ENCODE peak calls at places on chromosomes 7 and 10, in nine cellular contexts. A is cardiac fibroblast, I is cardiac muscle cell, V is omental fat pad, F is H9, K is heart left ventricle, G is GM13976, H is left lung, O is nephron progenitor cell. N is an unnamed sample.

GRCh38 chr10:35194906-35195305 is 68.3 kb downstream of the CREM start:
- DNase-seq in A (peak), I (no peak), V (no peak), F (no peak), K (no peak), G (no peak), H (no peak), O (no peak), N (peak)

GRCh38 chr10:84329094-84329611 is 764 bp downstream of the CCSER2 start:
- DNase-seq in A (peak), I (peak), V (no peak), F (peak), K (peak), G (peak), H (no peak), O (peak), N (peak)

GRCh38 chr10:116720241-116721047 is 21.9 kb downstream of the HSPA12A start:
- DNase-seq in A (no peak), I (no peak), V (no peak), F (no peak), K (no peak), G (no peak), H (no peak), O (peak), N (no peak)

GRCh38 chr10:2076528-2076927 is 339.2 kb upstream of the ADARB2 start:
- DNase-seq in A (no peak), I (no peak), V (no peak), F (peak), K (no peak), G (no peak), H (no peak), O (no peak), N (no peak)

GRCh38 chr7:83648464-83649241 is at the start of gene SEMA3E:
- DNase-seq in A (peak), I (peak), V (no peak), F (peak), K (no peak), G (no peak), H (no peak), O (peak), N (peak)

GRCh38 chr7:43649755-43650274 is 66.9 kb downstream of the STK17A start:
- DNase-seq in A (no peak), I (no peak), V (no peak), F (no peak), K (no peak), G (peak), H (no peak), O (no peak), N (no peak)

GRCh38 chr7:142345817-142346216 is 88.0 kb upstream of the PRSS58 start:
- DNase-seq in A (no peak), I (no peak), V (no peak), F (no peak), K (no peak), G (no peak), H (no peak), O (no peak), N (no peak)

GRCh38 chr7:140876519-140877248 is 48.0 kb downstream of the BRAF start:
- DNase-seq in A (peak), I (no peak), V (no peak), F (no peak), K (no peak), G (peak), H (no peak), O (no peak), N (peak)

GRCh38 chr10:108544500-108545120 is 1378.7 kb downstream of the XPNPEP1 start:
- DNase-seq in A (peak), I (peak), V (peak), F (peak), K (peak), G (peak), H (peak), O (peak), N (peak)

GRCh38 chr7:90889644-90890043 is 293.5 kb downstream of the CDK14 start:
- DNase-seq in A (no peak), I (no peak), V (no peak), F (no peak), K (no peak), G (no peak), H (no peak), O (no peak), N (no peak)

GRCh38 chr10:12777840-12778585 is 223.5 kb downstream of the CCDC3 start:
- DNase-seq in A (no peak), I (no peak), V (no peak), F (no peak), K (no peak), G (no peak), H (no peak), O (no peak), N (no peak)

GRCh38 chr10:74880041-74880440 is 53.6 kb downstream of the KAT6B start:
- DNase-seq in A (no peak), I (no peak), V (no peak), F (no peak), K (no peak), G (no peak), H (no peak), O (no peak), N (peak)

GRCh38 chr10:91759581-91759986 is 38.6 kb upstream of the TNKS2 start:
- DNase-seq in A (no peak), I (no peak), V (no peak), F (no peak), K (no peak), G (no peak), H (no peak), O (no peak), N (peak)

GRCh38 chr7:26507375-26508068 is 215.9 kb downstream of the SNX10 start:
- DNase-seq in A (no peak), I (no peak), V (no peak), F (no peak), K (no peak), G (no peak), H (no peak), O (no peak), N (no peak)

GRCh38 chr10:79475119-79475653 is 29.8 kb upstream of the ZCCHC24 start:
- DNase-seq in A (no peak), I (no peak), V (no peak), F (peak), K (no peak), G (no peak), H (no peak), O (no peak), N (no peak)

GRCh38 chr10:95404864-95405263 is 114.1 kb upstream of the PDLIM1 start:
- DNase-seq in A (no peak), I (no peak), V (no peak), F (no peak), K (no peak), G (no peak), H (no peak), O (no peak), N (no peak)

GRCh38 chr7:16357921-16358320 is 63.4 kb downstream of the CRPPA start:
- DNase-seq in A (no peak), I (no peak), V (no peak), F (no peak), K (no peak), G (no peak), H (peak), O (no peak), N (no peak)

GRCh38 chr10:110209926-110210662 is 2.7 kb downstream of the MXI1 start:
- DNase-seq in A (peak), I (peak), V (no peak), F (peak), K (peak), G (peak), H (peak), O (peak), N (peak)

GRCh38 chr7:159012353-159013069 is 132.2 kb downstream of the VIPR2 start:
- DNase-seq in A (peak), I (no peak), V (no peak), F (no peak), K (peak), G (no peak), H (peak), O (no peak), N (no peak)

GRCh38 chr10:92604841-92605240 is 11.9 kb downstream of the KIF11 start:
- DNase-seq in A (no peak), I (no peak), V (no peak), F (no peak), K (no peak), G (no peak), H (no peak), O (no peak), N (no peak)

GRCh38 chr7:98852826-98853225 is 17.0 kb downstream of the TMEM130 start:
- DNase-seq in A (no peak), I (no peak), V (no peak), F (no peak), K (no peak), G (no peak), H (no peak), O (no peak), N (peak)

GRCh38 chr10:104049497-104050250 is 36.0 kb downstream of the COL17A1 start:
- DNase-seq in A (peak), I (no peak), V (no peak), F (no peak), K (peak), G (no peak), H (no peak), O (no peak), N (peak)

GRCh38 chr10:79056361-79056735 is 12.4 kb upstream of the ZMIZ1 start:
- DNase-seq in A (no peak), I (no peak), V (no peak), F (no peak), K (no peak), G (no peak), H (peak), O (no peak), N (no peak)

GRCh38 chr7:20241491-20242261 is 24.5 kb upstream of the MACC1 start:
- DNase-seq in A (peak), I (no peak), V (no peak), F (no peak), K (no peak), G (no peak), H (no peak), O (no peak), N (peak)

GRCh38 chr10:100728928-100729876 is 16.2 kb upstream of the PAX2 start:
- DNase-seq in A (peak), I (peak), V (no peak), F (peak), K (no peak), G (no peak), H (no peak), O (peak), N (peak)

GRCh38 chr7:121395961-121396757 is at the start of gene FAM3C:
- DNase-seq in A (peak), I (peak), V (peak), F (peak), K (peak), G (peak), H (peak), O (peak), N (peak)

GRCh38 chr7:4837041-4837813 is 24.6 kb downstream of the PAPOLB start:
- DNase-seq in A (no peak), I (no peak), V (no peak), F (no peak), K (peak), G (no peak), H (no peak), O (no peak), N (peak)

GRCh38 chr7:36880108-36880507 is 155.8 kb upstream of the AOAH start:
- DNase-seq in A (no peak), I (no peak), V (no peak), F (no peak), K (no peak), G (no peak), H (no peak), O (no peak), N (no peak)
- TF ChIP-seq CTCF in A (no peak), I (no peak), V (no peak), F (peak), K (no peak), G (no peak), H (no peak), O (no peak), N (no peak)

GRCh38 chr10:94349327-94349726 is 13.4 kb downstream of the NOC3L start:
- DNase-seq in A (peak), I (no peak), V (no peak), F (no peak), K (no peak), G (no peak), H (no peak), O (no peak), N (no peak)
- TF ChIP-seq CTCF in A (peak), I (no peak), V (no peak), F (no peak), K (no peak), G (no peak), H (no peak), O (no peak), N (no peak)

DNA sequence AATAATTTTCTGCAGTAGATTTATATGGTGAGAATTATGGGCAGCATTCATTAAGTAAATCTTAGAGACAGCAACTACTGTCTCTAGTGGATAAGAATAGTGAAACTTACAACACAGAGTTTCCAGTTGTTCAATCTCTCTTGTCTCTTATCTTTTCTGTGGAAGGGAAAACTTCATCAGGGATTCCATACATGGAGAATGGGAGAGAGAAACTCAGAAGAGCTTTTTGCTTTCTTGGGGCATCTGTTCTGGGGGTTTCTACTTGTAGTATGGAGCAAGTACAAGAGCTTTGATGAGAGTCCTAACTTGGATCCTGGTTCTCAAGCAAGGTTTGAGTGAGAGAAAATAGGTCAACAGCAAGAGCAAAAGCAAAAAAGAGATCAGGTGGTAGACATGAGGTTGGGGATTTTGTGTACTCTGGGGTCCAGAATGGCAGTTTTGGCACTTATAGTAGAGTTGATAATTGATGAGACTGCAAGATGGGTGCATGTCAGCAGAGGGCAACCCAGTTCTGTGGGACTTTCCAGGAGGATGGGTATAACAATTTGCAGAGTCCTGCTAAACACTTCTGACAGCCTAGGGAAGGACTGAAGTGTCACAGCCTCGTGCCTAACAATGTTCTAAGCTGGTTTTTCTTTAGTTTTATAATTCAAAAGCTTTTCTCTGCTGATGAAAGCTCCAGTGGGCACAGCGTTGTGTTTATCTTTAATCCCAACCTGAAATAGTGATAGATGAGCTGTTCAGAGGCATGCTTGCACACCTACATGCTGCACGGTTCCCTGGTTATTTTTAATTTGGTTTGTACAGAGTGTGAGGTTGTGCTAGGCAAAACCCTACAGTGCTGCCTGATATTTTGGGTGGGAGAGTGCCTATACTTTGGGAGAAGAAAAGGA is 32.0 kb upstream of the STRIP2 start:
- DNase-seq in A (no peak), I (no peak), V (no peak), F (no peak), K (no peak), G (peak), H (no peak), O (no peak), N (peak)
- TF ChIP-seq CTCF in A (peak), I (no peak), V (no peak), F (peak), K (no peak), G (peak), H (no peak), O (no peak), N (no peak)

GRCh38 chr10:33155720-33156638 is 178.5 kb downstream of the NRP1 start:
- DNase-seq in A (peak), I (peak), V (no peak), F (no peak), K (no peak), G (peak), H (no peak), O (no peak), N (peak)
- TF ChIP-seq CTCF in A (peak), I (peak), V (no peak), F (peak), K (peak), G (peak), H (peak), O (peak), N (peak)